ENCODE peak calls at places on chromosome 3, in five cellular contexts. N, D, Y, L and A are unnamed samples.

GRCh38 chr3:176914764-176915163 is 282.5 kb downstream of the TBL1XR1 start:
- DNase-seq in N (no peak), D (no peak), Y (no peak), L (no peak), A (no peak)

GRCh38 chr3:171753025-171753472 is 57.2 kb downstream of the PLD1 start:
- DNase-seq in N (no peak), D (no peak), Y (no peak), L (no peak), A (no peak)

GRCh38 chr3:184685646-184686045 is 26.2 kb downstream of the MAGEF1 start:
- DNase-seq in N (no peak), D (no peak), Y (no peak), L (no peak), A (no peak)

GRCh38 chr3:155605571-155605970 is 139.3 kb downstream of the PLCH1 start:
- DNase-seq in N (no peak), D (no peak), Y (no peak), L (no peak), A (no peak)

GRCh38 chr3:131973731-131974130 is 61.1 kb downstream of the CPNE4 start:
- DNase-seq in N (no peak), D (no peak), Y (no peak), L (no peak), A (no peak)

GRCh38 chr3:122691195-122691594 is 10.6 kb downstream of the PARP14 start:
- DNase-seq in N (no peak), D (no peak), Y (no peak), L (no peak), A (no peak)

GRCh38 chr3:50472958-50473357 is 30.5 kb downstream of the CACNA2D2 start:
- DNase-seq in N (no peak), D (no peak), Y (no peak), L (no peak), A (no peak)

GRCh38 chr3:56894912-56895431 is 93.2 kb upstream of the ARHGEF3 start:
- DNase-seq in N (no peak), D (no peak), Y (no peak), L (no peak), A (no peak)

GRCh38 chr3:69700949-69701348 is 38.3 kb upstream of the MITF start:
- DNase-seq in N (no peak), D (no peak), Y (no peak), L (no peak), A (no peak)

GRCh38 chr3:107344722-107345121 is 32.5 kb upstream of the CCDC54 start:
- DNase-seq in N (no peak), D (no peak), Y (no peak), L (no peak), A (no peak)

GRCh38 chr3:146590521-146590920 is 14.6 kb downstream of the PLSCR5 start:
- DNase-seq in N (no peak), D (no peak), Y (no peak), L (no peak), A (no peak)

GRCh38 chr3:128011140-128011539 is 41.1 kb upstream of the SEC61A1 start:
- DNase-seq in N (peak), D (no peak), Y (no peak), L (no peak), A (no peak)